ENCODE peak calls at places on chromosomes 16 and 17, in seven cellular contexts. One of them, this sample, is unnamed.

GRCh38 chr17:34386925-34387550 is 24.0 kb upstream of the CCL1 start:
- DNase-seq in NB4: peak; percentile 82
- DNase-seq in body of pancreas: no peak
- DNase-seq in GM12878: no peak
- DNase-seq in GM12891: no peak
- DNase-seq in uterus: no peak
- DNase-seq in IMR-90: peak; percentile 46
- DNase-seq in this sample: no peak

GRCh38 chr16:79278506-79278905 is 322.0 kb downstream of the MAF start:
- DNase-seq in NB4: no peak
- DNase-seq in body of pancreas: no peak
- DNase-seq in GM12878: no peak
- DNase-seq in GM12891: no peak
- DNase-seq in uterus: no peak
- DNase-seq in IMR-90: no peak
- DNase-seq in this sample: no peak

GRCh38 chr16:21326459-21326858 is 48.4 kb upstream of the CRYM start:
- DNase-seq in NB4: no peak
- DNase-seq in body of pancreas: no peak
- DNase-seq in GM12878: no peak
- DNase-seq in GM12891: no peak
- DNase-seq in uterus: no peak
- DNase-seq in IMR-90: no peak
- DNase-seq in this sample: no peak

GRCh38 chr16:26111900-26112299 is 420.1 kb downstream of the HS3ST4 start:
- DNase-seq in NB4: peak; percentile 4
- DNase-seq in body of pancreas: no peak
- DNase-seq in GM12878: no peak
- DNase-seq in GM12891: no peak
- DNase-seq in uterus: no peak
- DNase-seq in IMR-90: no peak
- DNase-seq in this sample: no peak

GRCh38 chr17:16419074-16419928 is 3.9 kb downstream of the TRPV2 start:
- DNase-seq in NB4: peak; percentile 90
- DNase-seq in body of pancreas: no peak
- DNase-seq in GM12878: peak; percentile 59
- DNase-seq in GM12891: no peak
- DNase-seq in uterus: no peak
- DNase-seq in IMR-90: peak; percentile 94
- DNase-seq in this sample: peak; percentile 87

GRCh38 chr17:19021622-19022083 is 17.1 kb upstream of the FAM83G start:
- DNase-seq in NB4: peak; percentile 40
- DNase-seq in body of pancreas: peak; percentile 40
- DNase-seq in GM12878: no peak
- DNase-seq in GM12891: no peak
- DNase-seq in uterus: no peak
- DNase-seq in IMR-90: no peak
- DNase-seq in this sample: no peak

GRCh38 chr16:57755061-57755684 is 19.6 kb downstream of the KATNB1 start:
- DNase-seq in NB4: no peak
- DNase-seq in body of pancreas: peak; percentile 5
- DNase-seq in GM12878: no peak
- DNase-seq in GM12891: no peak
- DNase-seq in uterus: no peak
- DNase-seq in IMR-90: no peak
- DNase-seq in this sample: no peak

GRCh38 chr16:11016524-11016988 is 72.2 kb downstream of the CLEC16A start:
- DNase-seq in NB4: no peak
- DNase-seq in body of pancreas: no peak
- DNase-seq in GM12878: no peak
- DNase-seq in GM12891: no peak
- DNase-seq in uterus: no peak
- DNase-seq in IMR-90: peak; percentile 28
- DNase-seq in this sample: no peak

GRCh38 chr17:5354310-5354709 is 65.2 kb downstream of the NUP88 start:
- DNase-seq in NB4: no peak
- DNase-seq in body of pancreas: no peak
- DNase-seq in GM12878: no peak
- DNase-seq in GM12891: no peak
- DNase-seq in uterus: no peak
- DNase-seq in IMR-90: no peak
- DNase-seq in this sample: no peak

GRCh38 chr17:27065588-27065987 is 228.3 kb upstream of the WSB1 start:
- DNase-seq in NB4: no peak
- DNase-seq in body of pancreas: no peak
- DNase-seq in GM12878: no peak
- DNase-seq in GM12891: no peak
- DNase-seq in uterus: no peak
- DNase-seq in IMR-90: no peak
- DNase-seq in this sample: no peak

DNA sequence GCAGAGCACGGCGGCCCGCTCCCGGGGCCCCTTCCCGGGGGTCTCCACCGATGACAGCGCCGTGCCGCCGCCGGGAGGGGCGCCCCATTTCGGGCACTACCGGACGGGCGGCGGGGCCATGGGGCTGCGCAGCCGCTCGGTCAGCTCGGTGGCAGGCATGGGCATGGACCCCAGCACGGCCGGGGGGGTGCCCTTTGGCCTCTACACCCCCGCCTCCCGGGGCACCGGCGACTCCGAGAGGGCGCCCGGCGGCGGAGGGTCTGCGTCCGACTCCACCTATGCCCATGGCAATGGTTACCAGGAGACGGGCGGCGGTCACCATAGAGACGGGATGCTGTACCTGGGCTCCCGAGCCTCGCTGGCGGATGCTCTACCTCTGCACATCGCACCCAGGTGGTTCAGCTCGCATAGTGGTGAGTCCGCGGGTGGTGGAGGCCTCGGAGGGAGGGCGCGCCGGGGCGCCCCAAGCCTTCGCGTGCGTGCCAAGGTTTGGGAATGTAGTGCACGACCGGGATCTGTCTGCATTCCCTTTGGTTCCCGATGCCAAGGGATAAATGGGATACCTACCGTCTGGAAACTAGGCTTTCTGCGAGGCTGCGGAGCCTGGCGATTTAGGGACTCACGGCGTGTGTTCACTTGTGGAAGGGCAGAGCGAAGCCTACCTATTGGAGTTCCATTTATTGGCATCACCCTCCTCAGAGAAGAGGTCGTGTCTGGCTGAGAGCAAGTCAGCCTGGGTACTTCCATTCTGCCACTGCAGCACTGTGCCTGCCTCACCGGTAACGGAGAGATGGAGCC is 1.1 kb downstream of the ZNRF1 start:
- DNase-seq in NB4: peak; percentile 53
- DNase-seq in body of pancreas: peak; percentile 72
- DNase-seq in GM12878: no peak
- DNase-seq in GM12891: peak; percentile 47
- DNase-seq in uterus: peak; percentile 54
- DNase-seq in IMR-90: no peak
- DNase-seq in this sample: no peak
- TF ChIP-seq POLR2A in NB4: no peak
- TF ChIP-seq POLR2A in body of pancreas: no peak
- TF ChIP-seq POLR2A in GM12878: no peak
- TF ChIP-seq POLR2A in GM12891: no peak
- TF ChIP-seq POLR2A in uterus: no peak
- TF ChIP-seq POLR2A in IMR-90: no peak
- TF ChIP-seq POLR2A in this sample: no peak

DNA sequence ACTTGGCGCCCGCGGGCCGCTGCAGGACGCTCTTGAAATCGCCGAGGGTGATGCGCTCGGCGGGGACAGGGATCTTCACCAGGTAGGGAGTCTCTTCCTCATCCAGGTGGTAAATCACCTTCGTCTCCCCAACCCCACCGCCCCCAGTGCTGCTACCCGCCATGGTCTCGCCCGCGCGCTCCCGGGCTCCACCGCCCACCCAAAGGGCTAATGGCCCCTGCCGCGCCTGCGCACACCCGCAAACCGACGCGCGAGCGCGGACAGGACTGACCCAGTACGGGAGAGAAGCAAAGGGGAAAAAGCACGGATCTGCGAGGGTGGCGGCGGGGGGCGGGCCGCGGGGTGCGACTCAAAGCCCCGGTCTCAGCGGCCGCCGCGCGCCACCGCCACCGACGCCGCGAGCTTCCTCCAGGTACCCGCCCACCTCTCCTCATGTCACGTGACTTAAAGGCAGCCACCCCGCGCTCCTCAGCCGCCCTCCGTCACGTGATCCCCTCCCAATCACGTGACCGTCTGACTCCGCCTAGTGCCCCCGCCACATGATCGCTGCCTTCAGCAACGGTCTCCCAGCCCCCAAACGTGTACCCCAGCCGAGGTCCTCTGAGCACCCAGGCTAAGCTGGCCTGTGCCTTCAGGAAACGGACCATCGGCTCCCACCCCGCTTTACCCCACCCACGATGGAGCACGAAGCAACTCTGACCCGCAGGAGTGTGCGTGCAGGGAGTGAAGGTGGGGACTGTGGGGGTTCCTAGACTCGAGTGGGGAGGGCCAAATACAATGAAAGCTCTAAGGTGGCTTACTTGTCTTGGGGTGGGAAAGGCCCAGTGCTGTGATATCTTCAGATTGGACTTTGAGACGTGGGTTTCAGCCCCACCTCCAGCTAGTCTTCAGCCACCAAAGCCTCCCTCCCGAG is at the start of gene DVL2:
- DNase-seq in NB4: peak; percentile 94
- DNase-seq in body of pancreas: peak; percentile 96
- DNase-seq in GM12878: peak; percentile 79
- DNase-seq in GM12891: peak; percentile 95
- DNase-seq in uterus: peak; percentile 95
- DNase-seq in IMR-90: peak; percentile 94
- DNase-seq in this sample: peak; percentile 90
- TF ChIP-seq POLR2A in NB4: peak; percentile 53
- TF ChIP-seq POLR2A in body of pancreas: no peak
- TF ChIP-seq POLR2A in GM12878: peak; percentile 95
- TF ChIP-seq POLR2A in GM12891: peak; percentile 92
- TF ChIP-seq POLR2A in uterus: peak; percentile 87
- TF ChIP-seq POLR2A in IMR-90: no peak
- TF ChIP-seq POLR2A in this sample: peak; percentile 51

GRCh38 chr17:82838386-82839063 is 1.3 kb downstream of the ZNF750 start:
- DNase-seq in NB4: peak; percentile 90
- DNase-seq in body of pancreas: peak; percentile 84
- DNase-seq in GM12878: no peak
- DNase-seq in GM12891: no peak
- DNase-seq in uterus: no peak
- DNase-seq in IMR-90: peak; percentile 17
- DNase-seq in this sample: no peak

GRCh38 chr17:82840431-82840831 is 609 bp upstream of the ZNF750 start:
- DNase-seq in NB4: no peak
- DNase-seq in body of pancreas: no peak
- DNase-seq in GM12878: no peak
- DNase-seq in GM12891: no peak
- DNase-seq in uterus: no peak
- DNase-seq in IMR-90: no peak
- DNase-seq in this sample: no peak

GRCh38 chr17:82841921-82842596 is 2.2 kb upstream of the ZNF750 start:
- DNase-seq in NB4: no peak
- DNase-seq in body of pancreas: no peak
- DNase-seq in GM12878: no peak
- DNase-seq in GM12891: no peak
- DNase-seq in uterus: no peak
- DNase-seq in IMR-90: no peak
- DNase-seq in this sample: no peak

GRCh38 chr17:82837586-82838320 is 2.1 kb downstream of the ZNF750 start:
- DNase-seq in NB4: peak; percentile 32
- DNase-seq in body of pancreas: no peak
- DNase-seq in GM12878: no peak
- DNase-seq in GM12891: no peak
- DNase-seq in uterus: no peak
- DNase-seq in IMR-90: no peak
- DNase-seq in this sample: no peak

GRCh38 chr17:82839617-82840292 is at the start of gene ZNF750:
- DNase-seq in NB4: no peak
- DNase-seq in body of pancreas: no peak
- DNase-seq in GM12878: no peak
- DNase-seq in GM12891: no peak
- DNase-seq in uterus: no peak
- DNase-seq in IMR-90: no peak
- DNase-seq in this sample: no peak
- TF ChIP-seq POLR2A in NB4: no peak
- TF ChIP-seq POLR2A in body of pancreas: no peak
- TF ChIP-seq POLR2A in GM12878: no peak
- TF ChIP-seq POLR2A in GM12891: no peak
- TF ChIP-seq POLR2A in uterus: no peak
- TF ChIP-seq POLR2A in IMR-90: no peak
- TF ChIP-seq POLR2A in this sample: no peak

DNA sequence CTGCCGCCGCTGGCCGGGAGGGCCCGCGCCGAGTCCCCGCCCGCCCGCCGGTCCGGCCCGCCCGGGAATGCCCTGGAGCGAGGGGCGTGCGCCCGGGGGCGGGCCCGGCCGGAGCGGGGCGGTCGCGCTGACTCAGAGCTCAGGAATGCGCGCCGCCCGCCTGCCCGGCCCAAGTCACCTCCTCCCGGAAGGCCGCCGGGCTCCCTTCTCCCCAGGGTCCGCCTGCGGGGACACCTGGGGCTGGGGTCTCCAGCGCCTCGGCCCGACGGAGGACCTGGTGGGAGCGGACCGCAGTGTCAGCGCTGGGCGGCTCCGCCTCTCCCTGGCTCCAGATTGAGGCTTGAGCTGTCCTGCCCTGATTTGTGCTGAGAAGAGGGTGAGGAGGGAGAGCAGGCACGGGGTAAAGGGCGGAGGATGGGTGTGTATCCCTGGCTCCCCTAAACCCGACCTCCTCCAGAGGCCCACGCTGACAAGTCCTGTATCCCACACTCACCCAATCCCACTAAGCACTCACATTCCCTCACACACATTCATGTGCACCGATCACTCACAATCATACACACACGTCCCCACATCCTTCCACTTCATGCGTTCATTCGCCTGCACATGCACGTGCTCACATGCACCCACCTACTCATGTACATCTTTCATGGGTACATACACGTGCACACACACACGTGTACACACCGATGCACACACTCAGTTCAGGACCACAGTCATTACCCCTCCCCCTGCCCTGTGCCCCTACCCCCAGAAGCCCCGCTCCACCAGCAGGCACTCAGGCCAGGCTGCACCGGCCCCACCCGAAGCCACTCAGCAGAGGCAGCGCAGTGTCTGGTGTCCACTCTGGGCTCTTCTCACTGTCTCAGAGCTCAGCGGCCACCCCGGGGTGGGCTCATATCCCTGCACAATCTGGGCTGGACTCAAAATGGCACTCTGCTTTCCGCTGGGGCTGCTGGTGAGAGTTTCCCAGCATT is at the start of gene RHBDF1:
- DNase-seq in NB4: peak; percentile 46
- DNase-seq in body of pancreas: peak; percentile 81
- DNase-seq in GM12878: no peak
- DNase-seq in GM12891: no peak
- DNase-seq in uterus: peak; percentile 67
- DNase-seq in IMR-90: peak; percentile 47
- DNase-seq in this sample: peak; percentile 72
- TF ChIP-seq POLR2A in NB4: no peak
- TF ChIP-seq POLR2A in body of pancreas: no peak
- TF ChIP-seq POLR2A in GM12878: no peak
- TF ChIP-seq POLR2A in GM12891: no peak
- TF ChIP-seq POLR2A in uterus: no peak
- TF ChIP-seq POLR2A in IMR-90: no peak
- TF ChIP-seq POLR2A in this sample: no peak